ENCODE peak calls at places on chromosomes 16 and 17, in ten cellular contexts. O is left lung; M is aorta; H is IMR-90; G is stomach; U is CD8-positive, alpha-beta T cell; L is left ventricle myocardium inferior; P is cardiac muscle cell; D is prostate gland; I is lower lobe of right lung. C is an unnamed sample. For H3K36me3 and H3K4me1, the result is how much of the 10 kb centered on the place peaks cover.

GRCh38 chr17:48541036-48541573 is 3.8 kb downstream of the HOXB2 start:
- DNase-seq in L (no peak), G (no peak), I (no peak), P (peak), M (no peak), H (peak), O (no peak), D (no peak), U (no peak), C (no peak)

GRCh38 chr17:57993471-57994365 is 5.7 kb upstream of the VEZF1 start:
- DNase-seq in O (no peak), D (no peak), M (no peak), U (no peak), L (no peak), I (no peak), H (no peak), P (no peak), G (no peak), C (no peak)

GRCh38 chr17:43025290-43025657 is 243 bp downstream of the RND2 start:
- DNase-seq in O (no peak), P (no peak), D (no peak), G (no peak), H (no peak), I (no peak), L (no peak), U (no peak), M (peak), C (no peak)

GRCh38 chr16:11257131-11257938 is 1.3 kb upstream of the SOCS1 start:
- DNase-seq in U (peak), M (peak), P (peak), I (peak), G (peak), L (peak), O (peak), D (peak), H (peak), C (peak)

GRCh38 chr17:57197672-57198071 is 58.7 kb upstream of the MSI2 start:
- DNase-seq in D (no peak), O (no peak), U (no peak), L (no peak), M (no peak), P (no peak), H (no peak), G (no peak), I (no peak), C (no peak)

GRCh38 chr17:55335625-55336024 is 70.9 kb downstream of the HLF start:
- DNase-seq in U (no peak), L (no peak), G (no peak), O (no peak), M (no peak), P (no peak), H (no peak), D (no peak), I (no peak), C (no peak)

GRCh38 chr16:709651-710499 is 4.3 kb upstream of the FBXL16 start:
- DNase-seq in H (peak), L (no peak), O (no peak), G (no peak), M (no peak), I (no peak), U (no peak), D (no peak), P (peak), C (no peak)

GRCh38 chr17:17514993-17515920 is 19.1 kb upstream of the RASD1 start:
- DNase-seq in I (no peak), G (no peak), L (no peak), D (no peak), M (peak), U (no peak), O (peak), P (peak), H (peak), C (no peak)

GRCh38 chr16:67185003-67185865 is 1.5 kb upstream of the MATCAP1 start:
- DNase-seq in O (peak), I (peak), U (peak), P (peak), L (peak), D (peak), H (peak), G (peak), M (peak), C (peak)

GRCh38 chr17:73650147-73650546 is 5.9 kb upstream of the SDK2 start:
- DNase-seq in D (no peak), I (no peak), H (no peak), U (no peak), M (no peak), L (no peak), P (peak), G (no peak), O (no peak), C (no peak)

GRCh38 chr16:89412811-89413210 is 77.5 kb downstream of the ANKRD11 start:
- DNase-seq in L (peak), D (no peak), O (no peak), H (no peak), U (no peak), M (no peak), P (no peak), I (no peak), G (no peak), C (no peak)

GRCh38 chr17:32208436-32208835 is 57.2 kb upstream of the RHBDL3 start:
- DNase-seq in L (no peak), G (no peak), O (no peak), U (no peak), I (no peak), P (no peak), D (no peak), M (no peak), H (no peak), C (no peak)

GRCh38 chr17:74181341-74181740 is 22.1 kb upstream of the RPL38 start:
- DNase-seq in G (no peak), D (no peak), O (no peak), L (no peak), M (no peak), H (no peak), I (peak), P (no peak), U (no peak), C (no peak)

GRCh38 chr17:65177901-65178300 is 40.7 kb downstream of the RGS9 start:
- DNase-seq in G (no peak), P (peak), O (no peak), M (no peak), D (no peak), I (no peak), H (peak), L (no peak), U (no peak), C (no peak)

GRCh38 chr17:57988301-57989010 is 402 bp upstream of the VEZF1 start:
- DNase-seq in G (peak), P (peak), D (peak), I (peak), L (peak), O (peak), H (peak), U (peak), M (peak), C (peak)

GRCh38 chr17:73191443-73192218 is 1.2 kb upstream of the COG1 start:
- DNase-seq in P (peak), O (no peak), L (peak), D (peak), M (peak), G (peak), H (peak), I (peak), U (peak), C (peak)

GRCh38 chr17:49031965-49032928 is 35.1 kb downstream of the IGF2BP1 start:
- DNase-seq in G (peak), O (no peak), M (no peak), H (peak), D (peak), U (peak), L (no peak), P (peak), I (no peak), C (no peak)

GRCh38 chr17:42179911-42180410 is 981 bp downstream of the KCNH4 start:
- DNase-seq in P (peak), U (peak), G (peak), M (no peak), H (peak), L (peak), I (no peak), D (peak), O (no peak), C (no peak)

GRCh38 chr17:59357219-59357699 is 25.8 kb downstream of the YPEL2 start:
- DNase-seq in U (no peak), M (no peak), I (no peak), G (no peak), H (no peak), D (no peak), O (no peak), L (no peak), P (peak), C (no peak)

GRCh38 chr17:59678946-59679345 is 28.3 kb downstream of the PTRH2 start:
- DNase-seq in I (no peak), M (no peak), G (no peak), H (no peak), U (no peak), D (no peak), L (no peak), O (no peak), P (no peak), C (no peak)

GRCh38 chr17:74354123-74354522 is 7.5 kb downstream of the BTBD17 start:
- DNase-seq in O (no peak), I (no peak), U (peak), L (peak), D (no peak), M (peak), P (no peak), H (no peak), G (peak), C (peak)

GRCh38 chr17:58756246-58757161 is 850 bp downstream of the PPM1E start:
- DNase-seq in H (no peak), I (no peak), U (no peak), O (no peak), P (peak), D (no peak), M (no peak), G (no peak), L (no peak), C (no peak)

GRCh38 chr17:38911081-38911730 is 14.2 kb upstream of the LASP1NB start:
- DNase-seq in H (no peak), D (no peak), L (no peak), P (no peak), O (no peak), I (peak), M (peak), G (no peak), U (no peak), C (peak)

GRCh38 chr17:40158438-40158837 is 18.1 kb downstream of the CASC3 start:
- DNase-seq in D (no peak), U (no peak), P (peak), L (no peak), H (no peak), M (no peak), G (no peak), I (no peak), O (no peak), C (no peak)

GRCh38 chr17:53168413-53168812 is 654.3 kb upstream of the KIF2B start:
- DNase-seq in L (no peak), M (no peak), I (no peak), P (no peak), H (no peak), O (no peak), U (no peak), D (no peak), G (no peak), C (no peak)

GRCh38 chr16:86662195-86662594 is 83.8 kb downstream of the FOXL1 start:
- DNase-seq in U (no peak), I (no peak), H (peak), L (no peak), P (no peak), G (no peak), M (no peak), O (no peak), D (no peak), C (no peak)

GRCh38 chr17:77385750-77386501 is 245.2 kb downstream of the SEC14L1 start:
- DNase-seq in U (no peak), D (no peak), I (peak), P (peak), G (no peak), H (no peak), L (peak), O (no peak), M (peak), C (peak)

GRCh38 chr17:37792787-37793186 is 47.9 kb upstream of the HNF1B start:
- DNase-seq in I (no peak), P (peak), L (no peak), O (no peak), G (no peak), U (no peak), H (peak), M (no peak), D (no peak), C (no peak)

GRCh38 chr17:4541041-4541327 is 14.2 kb downstream of the MYBBP1A start:
- DNase-seq in O (no peak), P (no peak), H (no peak), M (no peak), U (no peak), G (no peak), L (no peak), I (no peak), D (no peak), C (no peak)
- H3K36me3 ChIP-seq in O (under half), P (under half), H (half or more), M (under half), U (under half), G (half or more), L (half or more), I (half or more), D (under half), C (half or more)

DNA sequence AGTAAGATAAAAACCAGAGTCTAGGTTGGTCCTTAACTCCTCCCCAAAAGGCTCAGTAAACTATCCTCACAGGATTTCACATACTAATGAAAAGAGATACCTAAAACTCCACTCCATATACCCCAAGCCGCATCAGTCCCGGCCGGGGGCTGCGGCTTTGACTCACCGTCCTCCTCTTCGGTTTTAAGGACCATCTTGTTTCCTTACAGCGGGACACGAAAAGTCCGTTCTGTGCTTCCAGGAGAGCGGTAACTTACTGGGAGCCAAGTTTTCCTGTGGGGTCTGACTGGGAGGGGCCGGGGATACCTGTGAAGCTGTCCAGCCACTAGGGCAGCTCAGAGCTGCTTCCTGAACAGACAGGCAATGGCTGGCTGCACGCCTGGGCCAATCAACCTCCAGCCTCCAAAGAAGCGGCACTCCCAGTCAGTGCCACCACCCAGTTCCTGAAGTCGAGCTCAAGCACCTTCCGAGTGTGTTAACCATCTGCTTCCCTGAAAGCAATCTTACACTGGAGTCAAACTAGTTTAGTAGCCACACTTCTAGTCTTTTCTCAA is 45.5 kb downstream of the CYTH1 start:
- DNase-seq in U (peak), P (no peak), L (peak), O (peak), G (peak), D (peak), H (no peak), I (peak), M (peak), C (peak)
- H3K4me3 ChIP-seq in U (peak), P (no peak), L (peak), O (peak), G (peak), D (peak), H (no peak), I (peak), M (peak), C (peak)

GRCh38 chr16:1710811-1711507 is 5.0 kb downstream of the MAPK8IP3 start:
- DNase-seq in P (no peak), G (no peak), I (no peak), D (no peak), H (no peak), M (no peak), O (peak), U (no peak), L (no peak), C (no peak)

GRCh38 chr16:1713331-1713730 is 7.3 kb downstream of the MAPK8IP3 start:
- DNase-seq in G (no peak), U (no peak), D (no peak), I (no peak), L (no peak), M (no peak), P (no peak), H (no peak), O (no peak), C (no peak)

GRCh38 chr16:1712791-1713261 is 6.8 kb downstream of the MAPK8IP3 start:
- DNase-seq in H (peak), D (no peak), G (no peak), U (no peak), I (no peak), O (no peak), P (no peak), L (no peak), M (no peak), C (no peak)

GRCh38 chr16:1715220-1715619 is 9.2 kb downstream of the MAPK8IP3 start:
- DNase-seq in I (no peak), P (no peak), U (no peak), G (no peak), M (no peak), L (no peak), D (no peak), O (peak), H (no peak), C (no peak)

GRCh38 chr16:1713933-1714332 is 7.9 kb downstream of the MAPK8IP3 start:
- DNase-seq in P (no peak), U (no peak), M (no peak), L (no peak), D (no peak), I (no peak), O (peak), H (no peak), G (no peak), C (no peak)
- H3K4me1 ChIP-seq in P (under half), U (under half), M (under half), L (half or more), D (under half), I (under half), O (under half), H (under half), G (under half), C (under half)

DNA sequence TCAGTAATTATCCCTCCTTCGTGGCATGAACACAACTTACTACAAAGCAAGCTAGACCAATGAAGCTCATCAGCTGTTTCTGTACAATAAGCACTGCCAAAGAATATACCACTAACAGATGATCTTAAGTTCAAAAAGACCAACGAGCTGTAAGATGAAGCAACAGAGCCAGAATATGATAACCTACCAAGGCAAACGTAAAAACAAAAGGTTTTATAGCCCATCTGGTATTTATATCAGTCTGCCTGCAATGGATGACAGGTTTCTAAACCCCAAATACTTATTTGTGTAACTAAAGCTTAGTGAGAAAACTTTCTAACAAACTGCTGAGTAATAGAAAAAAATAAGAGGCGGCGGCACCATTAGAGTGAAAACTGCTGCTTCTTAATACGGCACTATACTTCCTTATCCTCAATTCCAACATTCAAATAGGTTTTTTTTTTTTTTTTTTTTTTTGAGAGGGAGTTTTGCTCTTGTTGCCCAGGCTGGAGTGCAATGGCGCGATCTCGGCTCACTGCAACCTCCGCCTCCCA is 22.2 kb downstream of the NME2 start:
- DNase-seq in H (no peak), G (no peak), P (no peak), D (no peak), M (no peak), U (no peak), O (no peak), L (no peak), I (no peak), C (no peak)
- H3K36me3 ChIP-seq in H (under half), G (half or more), P (half or more), D (under half), M (under half), U (under half), O (under half), L (half or more), I (half or more), C (half or more)

DNA sequence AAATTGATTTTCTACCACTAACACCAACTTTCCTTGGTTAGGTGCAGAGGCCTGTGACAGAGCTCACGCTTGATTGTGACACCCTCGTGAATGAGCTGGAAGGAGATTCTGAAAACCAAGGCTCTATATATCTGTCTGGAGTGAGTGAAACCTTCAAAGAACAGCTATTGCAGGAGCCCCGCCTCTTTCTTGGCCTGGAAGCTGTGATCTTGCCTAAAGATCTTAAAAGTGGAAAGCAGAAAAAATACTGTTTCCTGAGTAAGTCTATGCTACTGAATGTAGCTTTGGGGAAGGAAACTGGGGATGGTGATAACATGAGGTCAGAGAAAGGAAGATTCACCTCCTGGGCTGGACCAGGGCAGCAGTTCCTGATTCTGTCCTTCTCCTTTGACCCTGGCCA is 38.3 kb downstream of the REXO5 start:
- DNase-seq in P (no peak), H (no peak), O (no peak), D (no peak), I (no peak), U (peak), L (no peak), G (no peak), M (no peak), C (no peak)
- H3K4me3 ChIP-seq in P (no peak), H (no peak), O (no peak), D (no peak), I (no peak), U (no peak), L (no peak), G (no peak), M (no peak), C (no peak)

GRCh38 chr16:9056061-9056460 is 35.4 kb upstream of the HAPSTR1 start:
- DNase-seq in U (no peak), P (no peak), O (no peak), H (no peak), M (no peak), G (no peak), I (no peak), L (no peak), D (no peak), C (no peak)

GRCh38 chr16:9055661-9056060 is 35.8 kb upstream of the HAPSTR1 start:
- DNase-seq in U (no peak), P (no peak), M (no peak), H (peak), O (no peak), I (no peak), L (no peak), D (no peak), G (no peak), C (no peak)

GRCh38 chr16:9055115-9055514 is 36.3 kb upstream of the HAPSTR1 start:
- DNase-seq in L (no peak), M (no peak), G (no peak), I (no peak), U (no peak), H (no peak), P (no peak), D (no peak), O (no peak), C (no peak)

GRCh38 chr16:9053006-9053601 is 38.3 kb upstream of the HAPSTR1 start:
- DNase-seq in H (peak), L (peak), U (no peak), M (peak), O (no peak), P (peak), G (peak), I (peak), D (no peak), C (peak)

GRCh38 chr16:9054460-9054859 is 37.0 kb upstream of the HAPSTR1 start:
- DNase-seq in O (no peak), G (no peak), M (no peak), U (no peak), L (no peak), P (no peak), D (no peak), H (no peak), I (no peak), C (no peak)
- H3K4me1 ChIP-seq in O (under half), G (under half), M (under half), U (under half), L (under half), P (under half), D (under half), H (under half), I (under half), C (under half)

C was measured in upper lobe of right lung.